ENCODE peak calls at places on chromosomes 3 and 15, in eight cellular contexts. M is fibroblast of pulmonary artery, L is pancreas, N is cardiac muscle cell, C is GM23338, V is HCT116, E is fibroblast of the aortic adventitia, P is bronchial epithelial cell. Q is an unnamed sample.
A peak's percentile ranks its signal among the peaks of the same experiment; 100 is the strongest.

GRCh38 chr3:141959921-141960554 is 83.6 kb downstream of the ATP1B3 start:
- DNase-seq in N (peak; percentile 74), E (peak; percentile 68), L (no peak), P (peak; percentile 80), C (no peak), M (peak; percentile 67), V (peak; percentile 12), Q (peak; percentile 15)

GRCh38 chr3:10173926-10174435 is 9.3 kb downstream of the IRAK2 start:
- DNase-seq in E (peak; percentile 92), P (no peak), C (no peak), V (no peak), M (peak; percentile 97), L (no peak), N (peak; percentile 93), Q (peak; percentile 60)

GRCh38 chr15:99435761-99436346 is 129.9 kb upstream of the MEF2A start:
- DNase-seq in N (no peak), V (no peak), C (no peak), M (no peak), E (no peak), L (peak; percentile 35), P (no peak), Q (no peak)

GRCh38 chr3:4939276-4939675 is 40.0 kb upstream of the BHLHE40 start:
- DNase-seq in P (no peak), V (no peak), E (no peak), C (no peak), L (no peak), M (peak; percentile 18), N (no peak), Q (no peak)

GRCh38 chr3:109355625-109356441 is 18.5 kb upstream of the DPPA4 start:
- DNase-seq in E (no peak), N (no peak), L (no peak), V (no peak), C (peak; percentile 96), M (no peak), P (no peak), Q (no peak)

GRCh38 chr3:149342413-149343340 is 9.2 kb upstream of the TM4SF18 start:
- DNase-seq in E (peak; percentile 67), N (peak; percentile 72), V (no peak), L (no peak), P (peak; percentile 88), M (peak; percentile 82), C (no peak), Q (no peak)

GRCh38 chr15:52112203-52112750 is 298 bp downstream of the BCL2L10 start:
- DNase-seq in C (peak; percentile 72), M (no peak), V (no peak), P (no peak), L (peak; percentile 72), E (no peak), N (no peak), Q (no peak)

GRCh38 chr3:30510596-30510995 is 95.8 kb upstream of the TGFBR2 start:
- DNase-seq in E (no peak), V (no peak), L (no peak), P (peak; percentile 65), M (no peak), C (no peak), N (no peak), Q (no peak)

GRCh38 chr3:133717424-133717823 is 28.8 kb upstream of the TF start:
- DNase-seq in L (no peak), N (no peak), P (no peak), C (no peak), V (no peak), E (no peak), M (no peak), Q (no peak)

GRCh38 chr3:17845026-17845425 is 102.6 kb upstream of the TBC1D5 start:
- DNase-seq in E (peak; percentile 67), M (peak; percentile 33), N (peak; percentile 51), V (no peak), L (no peak), C (no peak), P (no peak), Q (no peak)

GRCh38 chr3:18988619-18989229 is 159.6 kb upstream of the KCNH8 start:
- DNase-seq in L (no peak), P (peak; percentile 51), N (peak; percentile 28), M (peak; percentile 40), C (peak; percentile 80), E (peak; percentile 2), V (no peak), Q (no peak)

GRCh38 chr3:187567741-187568140 is 102.5 kb downstream of the SST start:
- DNase-seq in N (peak; percentile 88), V (no peak), L (no peak), C (peak; percentile 62), P (no peak), M (peak; percentile 66), E (peak; percentile 82), Q (no peak)

GRCh38 chr3:183435701-183436100 is 7.3 kb upstream of the MCF2L2 start:
- DNase-seq in V (no peak), M (no peak), L (no peak), E (no peak), C (no peak), N (no peak), P (no peak), Q (no peak)

GRCh38 chr3:146390967-146391366 is 78.4 kb downstream of the PLSCR2 start:
- DNase-seq in V (no peak), C (no peak), E (peak; percentile 98), P (no peak), L (no peak), M (peak; percentile 96), N (peak; percentile 95), Q (peak; percentile 5)

GRCh38 chr3:119589087-119589773 is 8.5 kb upstream of the PLA1A start:
- DNase-seq in N (no peak), M (no peak), V (no peak), L (no peak), P (no peak), C (peak; percentile 24), E (no peak), Q (no peak)

GRCh38 chr3:16456784-16457415 is 56.6 kb downstream of the RFTN1 start:
- DNase-seq in C (no peak), N (peak; percentile 74), V (no peak), P (peak; percentile 51), L (no peak), M (peak; percentile 62), E (peak; percentile 50), Q (no peak)

GRCh38 chr3:3172627-3173026 is 6.9 kb downstream of the CRBN start:
- DNase-seq in M (no peak), N (no peak), P (no peak), E (no peak), V (no peak), L (no peak), C (no peak), Q (no peak)
- H3K4me3 ChIP-seq in M (no peak overlapping the region), N (no peak overlapping the region), P (no peak overlapping the region), E (no peak overlapping the region), V (no peak overlapping the region), L (no peak overlapping the region), C (no peak overlapping the region), Q (no peak overlapping the region)

DNA sequence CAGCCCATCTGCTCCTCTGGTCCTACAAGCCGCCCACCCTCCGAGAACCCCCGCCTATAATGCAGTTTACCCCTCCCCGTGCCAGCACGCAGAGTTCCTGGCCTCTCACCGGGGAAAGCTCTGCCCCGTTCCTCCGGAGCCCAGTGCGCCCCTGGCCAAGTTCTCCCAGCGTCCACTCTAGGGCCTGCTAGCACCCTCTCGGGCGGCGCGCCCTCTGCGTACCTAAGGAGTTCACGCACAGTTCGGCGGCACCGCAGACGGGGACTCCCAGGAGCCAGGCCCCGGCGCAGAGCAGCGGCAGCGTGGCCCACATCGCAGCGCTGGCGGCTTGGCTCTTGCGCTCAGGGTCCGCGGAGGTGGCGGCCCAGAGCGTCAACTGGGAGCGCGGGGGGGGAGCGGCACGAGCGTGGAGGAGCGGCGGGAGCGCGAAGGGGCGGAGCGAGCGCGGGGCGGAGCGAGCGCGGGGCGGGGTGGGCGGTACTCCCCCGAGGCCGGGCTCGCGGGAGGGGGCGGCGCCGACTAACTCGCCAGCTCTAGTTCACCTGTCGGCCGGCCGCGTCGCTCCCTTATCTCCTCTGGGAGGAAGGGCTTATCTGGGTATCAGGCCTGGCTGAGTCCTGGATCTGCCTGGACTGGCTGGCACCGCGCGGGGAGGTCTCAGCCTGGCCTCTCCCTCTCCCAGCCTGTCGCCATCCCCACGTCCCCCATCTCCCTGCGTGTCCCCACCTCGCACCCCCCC is at the start of gene CTSH:
- DNase-seq in M (peak; percentile 33), V (no peak), E (peak; percentile 21), C (peak; percentile 92), P (no peak), L (peak; percentile 96), N (peak; percentile 65), Q (no peak)
- TF ChIP-seq CTCF in M (no peak), V (no peak), E (no peak), C (no peak), P (peak; percentile 3), L (no peak), N (no peak), Q (no peak)

GRCh38 chr15:72229947-72230196 is 1.1 kb downstream of the PKM start:
- DNase-seq in P (no peak), C (no peak), E (no peak), V (no peak), N (no peak), L (no peak), M (no peak), Q (no peak)

GRCh38 chr15:72229076-72229946 is 1.7 kb downstream of the PKM start:
- DNase-seq in L (no peak), P (peak; percentile 46), E (peak; percentile 83), N (peak; percentile 58), V (no peak), C (peak; percentile 28), M (peak; percentile 57), Q (no peak)

GRCh38 chr15:72230197-72231065 is 559 bp downstream of the PKM start:
- DNase-seq in P (peak; percentile 55), N (peak; percentile 96), M (peak; percentile 94), C (peak; percentile 91), V (no peak), L (peak; percentile 88), E (peak; percentile 83), Q (no peak)

GRCh38 chr15:72227720-72228119 is 3.3 kb downstream of the PKM start:
- DNase-seq in P (peak; percentile 18), M (no peak), V (no peak), N (no peak), C (no peak), E (no peak), L (no peak), Q (no peak)

DNA sequence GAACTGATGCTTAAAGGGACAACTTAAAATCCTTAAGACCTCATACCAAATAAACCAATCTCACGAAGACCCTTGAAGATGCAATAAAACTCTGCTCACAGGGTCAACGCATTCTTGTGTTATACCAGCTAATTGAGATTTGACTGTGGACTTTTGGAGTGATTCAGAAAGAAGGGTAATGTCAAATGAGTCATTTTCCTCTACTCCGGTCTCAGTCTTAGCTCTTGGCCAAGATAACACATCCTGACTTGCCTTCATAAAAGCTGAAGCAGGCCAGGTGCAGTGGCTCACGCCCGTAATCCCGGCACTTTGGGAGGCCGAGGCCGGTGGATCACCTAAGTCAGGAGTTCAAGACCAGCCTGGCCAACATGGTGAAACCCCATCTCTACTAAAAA is 3.8 kb downstream of the PKM start:
- DNase-seq in M (peak; percentile 86), P (peak; percentile 97), L (no peak), C (no peak), E (peak; percentile 85), V (peak; percentile 59), N (peak; percentile 85), Q (no peak)
- H3K4me3 ChIP-seq in M (peak overlapping the region; percentile 95), P (no peak overlapping the region), L (no peak overlapping the region), C (peak overlapping the region; percentile 28), E (peak overlapping the region; percentile 44), V (peak overlapping the region; percentile 82), N (peak overlapping the region; percentile 13), Q (peak overlapping the region; percentile 84)

DNA sequence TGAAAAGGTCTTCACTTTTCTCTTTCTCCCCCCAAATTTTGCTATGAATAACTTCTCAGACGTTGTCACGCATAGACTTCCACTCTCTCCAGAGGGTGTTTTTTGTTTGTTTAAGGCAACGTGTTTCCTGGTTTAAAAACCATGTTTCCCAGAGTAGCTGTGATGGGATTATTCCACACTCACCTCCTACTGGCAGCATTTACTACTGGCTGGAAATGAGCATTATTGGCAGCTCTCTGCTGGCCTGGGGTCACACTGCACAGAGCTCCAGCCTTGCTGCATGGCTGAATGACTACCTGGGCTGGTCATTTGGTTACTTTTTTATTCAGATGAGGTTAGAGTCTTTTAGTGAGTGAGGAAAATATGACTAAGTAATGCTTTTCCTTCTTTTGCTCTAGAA is 65.2 kb downstream of the RARB start:
- DNase-seq in V (no peak), N (peak; percentile 47), L (no peak), E (peak; percentile 73), M (peak; percentile 38), C (no peak), P (no peak), Q (no peak)
- TF ChIP-seq CTCF in V (no peak), N (no peak), L (no peak), E (no peak), M (no peak), C (no peak), P (no peak), Q (no peak)

Q was measured in HFF-Myc.